ENCODE peak calls at places on chromosome X, in four cellular contexts. N is progenitor cell of endocrine pancreas; Y is transverse colon; B is T-helper 2 cell treated with Interferon-gamma antibody and Interleukin-4, amounts not matched to agents 5 μg/mL and 100 μg/mL, for 36 hours. V is an unnamed sample.

GRCh38 chrX:121103381-121103780 is 56.0 kb downstream of the GLUD2 start:
- DNase-seq in N (no peak), Y (no peak), B (no peak), V (no peak)

GRCh38 chrX:73822775-73823174 is 259.8 kb downstream of the CHIC1 start:
- DNase-seq in B (no peak), N (no peak), Y (no peak), V (no peak)

GRCh38 chrX:73765776-73766465 is 202.9 kb downstream of the CHIC1 start:
- DNase-seq in B (no peak), N (no peak), Y (no peak), V (no peak)

GRCh38 chrX:101219840-101220191 is 230 bp downstream of the DRP2 start:
- DNase-seq in Y (no peak), N (no peak), B (no peak), V (no peak)

GRCh38 chrX:70134116-70134477 is 850 bp downstream of the IGBP1 start:
- DNase-seq in N (no peak), B (no peak), Y (peak), V (no peak)

GRCh38 chrX:15350329-15350996 is 15.1 kb upstream of the PIGA start:
- DNase-seq in Y (no peak), N (no peak), B (no peak), V (no peak)

GRCh38 chrX:2404816-2405215 is 96.0 kb downstream of the DHRSX start:
- DNase-seq in N (no peak), Y (no peak), B (no peak), V (no peak)

GRCh38 chrX:10851809-10852208 is 231.4 kb upstream of the MID1 start:
- DNase-seq in B (no peak), N (no peak), Y (no peak), V (no peak)

GRCh38 chrX:4710618-4711433 is 997.4 kb upstream of the PRKX start:
- DNase-seq in Y (no peak), B (no peak), N (no peak), V (no peak)

GRCh38 chrX:2374086-2374485 is 126.7 kb downstream of the DHRSX start:
- DNase-seq in Y (no peak), N (no peak), B (no peak), V (no peak)

GRCh38 chrX:129737921-129738320 is 858 bp upstream of the XPNPEP2 start:
- DNase-seq in N (no peak), B (peak), Y (no peak), V (no peak)

GRCh38 chrX:41334866-41335589 is 1.1 kb downstream of the DDX3X start:
- DNase-seq in N (peak), B (no peak), Y (peak), V (peak)

GRCh38 chrX:1323315-1323714 is 13.3 kb upstream of the IL3RA start:
- DNase-seq in B (peak), N (no peak), Y (peak), V (peak)

GRCh38 chrX:49995795-49996455 is 73.5 kb downstream of the CLCN5 start:
- DNase-seq in B (no peak), N (no peak), Y (no peak), V (no peak)